ENCODE peak calls at places on chromosome 14, in eight cellular contexts. D is Calu3; F is COR-L47; U is activated CD8-positive, alpha-beta memory T cell treated with anti-CD3 and anti-CD28 coated beads for 1 hour; Q is HTR-8/SVneo; R is ELR; W is cardiac fibroblast; G is NAMALWA. X is an unnamed sample.
A peak's percentile ranks its signal among the peaks of the same experiment; 100 is the strongest.

GRCh38 chr14:26199599-26200370 is 398.0 kb downstream of the NOVA1 start:
- DNase-seq in U (no peak), G (peak; percentile 2), F (no peak), R (no peak), Q (peak; percentile 12), D (no peak), W (peak; percentile 26), X (peak; percentile 41)

GRCh38 chr14:60087664-60088063 is 4.1 kb upstream of the PCNX4 start:
- DNase-seq in R (no peak), Q (no peak), U (no peak), G (no peak), W (no peak), F (no peak), D (no peak), X (no peak)

GRCh38 chr14:78997811-78998210 is 827.6 kb downstream of the NRXN3 start:
- DNase-seq in Q (no peak), R (no peak), D (no peak), F (peak; percentile 62), U (no peak), W (peak; percentile 67), G (no peak), X (no peak)

GRCh38 chr14:99475660-99476059 is 5.0 kb downstream of the SETD3 start:
- DNase-seq in R (no peak), W (no peak), D (no peak), Q (no peak), U (no peak), F (no peak), G (no peak), X (no peak)

GRCh38 chr14:34554540-34555250 is 15.2 kb upstream of the EAPP start:
- DNase-seq in F (no peak), W (no peak), G (peak; percentile 89), U (no peak), Q (no peak), D (no peak), R (peak; percentile 96), X (peak; percentile 35)

GRCh38 chr14:30362369-30363218 is 196.4 kb upstream of the G2E3 start:
- DNase-seq in G (no peak), Q (no peak), U (no peak), R (no peak), D (no peak), W (no peak), F (no peak), X (no peak)

GRCh38 chr14:90087433-90087832 is 25.6 kb downstream of the KCNK13 start:
- DNase-seq in R (peak; percentile 52), G (peak; percentile 6), U (no peak), D (no peak), Q (no peak), W (peak; percentile 76), F (no peak), X (peak; percentile 14)

GRCh38 chr14:20846560-20846959 is 43.9 kb upstream of the RNASE1 start:
- DNase-seq in F (no peak), U (no peak), W (no peak), D (no peak), Q (no peak), G (no peak), R (no peak), X (no peak)

GRCh38 chr14:64899958-64900357 is 14.3 kb upstream of the CHURC1 start:
- DNase-seq in U (no peak), Q (no peak), R (no peak), G (no peak), F (no peak), W (no peak), D (no peak), X (no peak)

GRCh38 chr14:93207468-93208308 is 632 bp downstream of the UBR7 start:
- DNase-seq in D (peak; percentile 69), W (peak; percentile 70), Q (peak; percentile 63), G (peak; percentile 68), U (no peak), F (peak; percentile 25), R (peak; percentile 80), X (peak; percentile 62)

GRCh38 chr14:29111554-29111953 is 345.0 kb downstream of the FOXG1 start:
- DNase-seq in Q (no peak), R (no peak), G (no peak), F (no peak), U (no peak), D (no peak), W (no peak), X (no peak)

GRCh38 chr14:58772061-58772604 is 134.4 kb downstream of the DACT1 start:
- DNase-seq in R (no peak), Q (no peak), D (no peak), U (no peak), W (no peak), F (no peak), G (no peak), X (no peak)

GRCh38 chr14:90248594-90248993 is 7.8 kb upstream of the PSMC1 start:
- DNase-seq in F (no peak), G (no peak), R (no peak), Q (no peak), U (no peak), W (peak; percentile 15), D (no peak), X (no peak)

GRCh38 chr14:65080954-65081747 is 21.2 kb downstream of the MAX start:
- DNase-seq in R (peak; percentile 7), F (no peak), D (no peak), Q (no peak), W (no peak), G (no peak), U (no peak), X (no peak)

GRCh38 chr14:57747036-57747435 is 118.9 kb downstream of the SLC35F4 start:
- DNase-seq in Q (no peak), G (no peak), D (peak; percentile 56), W (peak; percentile 60), R (no peak), U (no peak), F (no peak), X (no peak)

GRCh38 chr14:73743431-73743931 is 29.3 kb upstream of the PNMA1 start:
- DNase-seq in G (peak; percentile 40), R (no peak), W (no peak), F (no peak), D (no peak), U (no peak), Q (no peak), X (no peak)

GRCh38 chr14:101125719-101126375 is 222.3 kb upstream of the RTL1 start:
- DNase-seq in U (no peak), W (no peak), Q (no peak), G (no peak), F (no peak), R (no peak), D (no peak), X (no peak)

GRCh38 chr14:73753887-73754880 is 40.0 kb upstream of the PNMA1 start:
- DNase-seq in W (no peak), R (peak; percentile 65), Q (no peak), G (peak; percentile 72), F (no peak), D (no peak), U (no peak), X (peak; percentile 17)

GRCh38 chr14:27721760-27722159 is 1044.8 kb upstream of the FOXG1 start:
- DNase-seq in F (no peak), D (no peak), W (no peak), U (no peak), G (no peak), R (no peak), Q (no peak), X (no peak)

GRCh38 chr14:65961004-65961403 is 525.2 kb upstream of the CCDC196 start:
- DNase-seq in Q (peak; percentile 41), F (no peak), G (peak; percentile 43), D (peak; percentile 58), R (peak; percentile 52), W (peak; percentile 70), U (peak; percentile 41), X (peak; percentile 39)

GRCh38 chr14:75793806-75794205 is 132.8 kb downstream of the TTLL5 start:
- DNase-seq in D (no peak), W (peak; percentile 68), U (no peak), Q (no peak), F (no peak), R (peak; percentile 25), G (peak; percentile 14), X (no peak)

GRCh38 chr14:99589031-99589441 is 15.0 kb downstream of the CCDC85C start:
- DNase-seq in U (no peak), W (no peak), G (no peak), Q (no peak), R (no peak), F (no peak), D (no peak), X (no peak)

X was measured in RPMI8226.